ENCODE peak calls at places on chromosomes 7 and 10, in ten cellular contexts. One of them, this sample, is unnamed. For H3K9me3, the result is how much of the 10 kb centered on the place peaks cover.

GRCh38 chr10:73889014-73889413 is 14.7 kb upstream of the CAMK2G start:
- DNase-seq in HCT116: peak
- DNase-seq in testis: peak
- DNase-seq in IMR-90: peak
- DNase-seq in adrenal gland: peak
- DNase-seq in transverse colon: peak
- DNase-seq in gastrocnemius medialis: peak
- DNase-seq in HepG2: no peak
- DNase-seq in suprapubic skin: no peak
- DNase-seq in tibial nerve: peak
- DNase-seq in this sample: peak

GRCh38 chr10:127157506-127158205 is 38.7 kb downstream of the INSYN2A start:
- DNase-seq in HCT116: no peak
- DNase-seq in testis: no peak
- DNase-seq in IMR-90: peak
- DNase-seq in adrenal gland: no peak
- DNase-seq in transverse colon: no peak
- DNase-seq in gastrocnemius medialis: no peak
- DNase-seq in HepG2: no peak
- DNase-seq in suprapubic skin: no peak
- DNase-seq in tibial nerve: no peak
- DNase-seq in this sample: no peak

GRCh38 chr7:52909935-52910334 is 125.5 kb upstream of the POM121L12 start:
- DNase-seq in HCT116: no peak
- DNase-seq in testis: no peak
- DNase-seq in IMR-90: no peak
- DNase-seq in adrenal gland: no peak
- DNase-seq in transverse colon: no peak
- DNase-seq in gastrocnemius medialis: no peak
- DNase-seq in HepG2: no peak
- DNase-seq in suprapubic skin: no peak
- DNase-seq in tibial nerve: no peak
- DNase-seq in this sample: no peak

GRCh38 chr10:131195552-131196159 is 115.9 kb downstream of the TCERG1L start:
- DNase-seq in HCT116: no peak
- DNase-seq in testis: peak
- DNase-seq in IMR-90: no peak
- DNase-seq in adrenal gland: no peak
- DNase-seq in transverse colon: no peak
- DNase-seq in gastrocnemius medialis: no peak
- DNase-seq in HepG2: no peak
- DNase-seq in suprapubic skin: peak
- DNase-seq in tibial nerve: no peak
- DNase-seq in this sample: no peak

GRCh38 chr7:19665399-19666008 is 43.3 kb downstream of the POLR1F start:
- DNase-seq in HCT116: peak
- DNase-seq in testis: no peak
- DNase-seq in IMR-90: peak
- DNase-seq in adrenal gland: no peak
- DNase-seq in transverse colon: no peak
- DNase-seq in gastrocnemius medialis: no peak
- DNase-seq in HepG2: peak
- DNase-seq in suprapubic skin: no peak
- DNase-seq in tibial nerve: no peak
- DNase-seq in this sample: no peak

GRCh38 chr7:130921391-130922180 is 187.6 kb upstream of the KLF14 start:
- DNase-seq in HCT116: no peak
- DNase-seq in testis: peak
- DNase-seq in IMR-90: peak
- DNase-seq in adrenal gland: peak
- DNase-seq in transverse colon: peak
- DNase-seq in gastrocnemius medialis: peak
- DNase-seq in HepG2: no peak
- DNase-seq in suprapubic skin: no peak
- DNase-seq in tibial nerve: peak
- DNase-seq in this sample: peak

GRCh38 chr10:83991986-83992753 is 147.1 kb upstream of the GHITM start:
- DNase-seq in HCT116: peak
- DNase-seq in testis: peak
- DNase-seq in IMR-90: no peak
- DNase-seq in adrenal gland: peak
- DNase-seq in transverse colon: peak
- DNase-seq in gastrocnemius medialis: no peak
- DNase-seq in HepG2: peak
- DNase-seq in suprapubic skin: no peak
- DNase-seq in tibial nerve: no peak
- DNase-seq in this sample: no peak

GRCh38 chr10:98293550-98294269 is 25.7 kb upstream of the LOXL4 start:
- DNase-seq in HCT116: no peak
- DNase-seq in testis: no peak
- DNase-seq in IMR-90: no peak
- DNase-seq in adrenal gland: no peak
- DNase-seq in transverse colon: no peak
- DNase-seq in gastrocnemius medialis: peak
- DNase-seq in HepG2: no peak
- DNase-seq in suprapubic skin: peak
- DNase-seq in tibial nerve: peak
- DNase-seq in this sample: peak

GRCh38 chr7:40733578-40733977 is 598.8 kb downstream of the SUGCT start:
- DNase-seq in HCT116: no peak
- DNase-seq in testis: no peak
- DNase-seq in IMR-90: no peak
- DNase-seq in adrenal gland: no peak
- DNase-seq in transverse colon: peak
- DNase-seq in gastrocnemius medialis: no peak
- DNase-seq in HepG2: peak
- DNase-seq in suprapubic skin: no peak
- DNase-seq in tibial nerve: no peak
- DNase-seq in this sample: no peak

GRCh38 chr10:128150045-128150493 is 23.8 kb upstream of the MKI67 start:
- DNase-seq in HCT116: peak
- DNase-seq in testis: peak
- DNase-seq in IMR-90: peak
- DNase-seq in adrenal gland: peak
- DNase-seq in transverse colon: peak
- DNase-seq in gastrocnemius medialis: no peak
- DNase-seq in HepG2: no peak
- DNase-seq in suprapubic skin: peak
- DNase-seq in tibial nerve: peak
- DNase-seq in this sample: peak

GRCh38 chr10:126387041-126387908 is 1.0 kb downstream of the ADAM12 start:
- DNase-seq in HCT116: no peak
- DNase-seq in testis: peak
- DNase-seq in IMR-90: peak
- DNase-seq in adrenal gland: peak
- DNase-seq in transverse colon: peak
- DNase-seq in gastrocnemius medialis: no peak
- DNase-seq in HepG2: no peak
- DNase-seq in suprapubic skin: no peak
- DNase-seq in tibial nerve: peak
- DNase-seq in this sample: peak

GRCh38 chr10:106043833-106044232 is 1120.7 kb downstream of the SORCS1 start:
- DNase-seq in HCT116: no peak
- DNase-seq in testis: no peak
- DNase-seq in IMR-90: peak
- DNase-seq in adrenal gland: no peak
- DNase-seq in transverse colon: no peak
- DNase-seq in gastrocnemius medialis: no peak
- DNase-seq in HepG2: no peak
- DNase-seq in suprapubic skin: no peak
- DNase-seq in tibial nerve: no peak
- DNase-seq in this sample: no peak

GRCh38 chr10:77392851-77393250 is 244.8 kb downstream of the KCNMA1 start:
- DNase-seq in HCT116: peak
- DNase-seq in testis: no peak
- DNase-seq in IMR-90: peak
- DNase-seq in adrenal gland: no peak
- DNase-seq in transverse colon: no peak
- DNase-seq in gastrocnemius medialis: peak
- DNase-seq in HepG2: no peak
- DNase-seq in suprapubic skin: no peak
- DNase-seq in tibial nerve: no peak
- DNase-seq in this sample: no peak

GRCh38 chr10:124156524-124157225 is 63.3 kb upstream of the CHST15 start:
- DNase-seq in HCT116: no peak
- DNase-seq in testis: no peak
- DNase-seq in IMR-90: no peak
- DNase-seq in adrenal gland: no peak
- DNase-seq in transverse colon: no peak
- DNase-seq in gastrocnemius medialis: peak
- DNase-seq in HepG2: no peak
- DNase-seq in suprapubic skin: no peak
- DNase-seq in tibial nerve: no peak
- DNase-seq in this sample: peak

DNA sequence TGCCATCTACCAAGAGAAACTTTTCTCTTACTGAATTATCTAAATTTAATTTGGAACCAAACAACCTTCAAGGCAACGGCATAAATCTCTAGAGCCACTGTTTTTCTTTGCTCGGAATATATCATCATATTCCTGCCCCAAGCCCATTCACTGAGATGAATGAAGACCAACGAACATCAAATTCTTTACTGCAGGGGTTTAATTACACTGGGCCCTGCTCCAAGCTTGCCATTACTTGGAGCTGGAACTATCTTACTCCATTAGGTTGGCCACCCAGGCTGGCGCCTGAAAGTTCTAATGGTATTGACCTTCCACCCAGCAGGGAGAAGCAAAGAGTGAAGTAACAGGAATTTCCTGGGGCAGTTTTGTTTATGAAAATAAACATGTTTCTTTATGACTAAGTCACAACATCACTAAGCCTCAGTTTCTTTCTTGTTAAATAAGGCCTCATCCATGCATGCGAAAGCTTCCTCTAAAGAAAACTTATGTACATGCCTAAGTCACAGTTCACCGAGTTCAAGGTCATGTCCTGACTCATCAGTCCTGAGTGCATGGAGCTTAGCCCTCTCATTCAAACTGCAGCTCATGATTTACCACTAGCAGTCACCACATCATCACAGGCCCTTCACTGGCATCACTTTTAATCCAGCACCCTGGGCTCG is 42.0 kb upstream of the ANAPC16 start:
- DNase-seq in HCT116: peak
- DNase-seq in testis: no peak
- DNase-seq in IMR-90: peak
- DNase-seq in adrenal gland: peak
- DNase-seq in transverse colon: no peak
- DNase-seq in gastrocnemius medialis: no peak
- DNase-seq in HepG2: peak
- DNase-seq in suprapubic skin: no peak
- DNase-seq in tibial nerve: no peak
- DNase-seq in this sample: no peak
- H3K27ac ChIP-seq in HCT116: peak
- H3K27ac ChIP-seq in testis: no peak
- H3K27ac ChIP-seq in IMR-90: no peak
- H3K27ac ChIP-seq in adrenal gland: no peak
- H3K27ac ChIP-seq in transverse colon: no peak
- H3K27ac ChIP-seq in gastrocnemius medialis: peak
- H3K27ac ChIP-seq in HepG2: no peak
- H3K27ac ChIP-seq in suprapubic skin: no peak
- H3K27ac ChIP-seq in tibial nerve: no peak
- H3K27ac ChIP-seq in this sample: peak

GRCh38 chr10:70232155-70232858 is 922 bp downstream of the PPA1 start:
- DNase-seq in HCT116: no peak
- DNase-seq in testis: peak
- DNase-seq in IMR-90: peak
- DNase-seq in adrenal gland: peak
- DNase-seq in transverse colon: peak
- DNase-seq in gastrocnemius medialis: no peak
- DNase-seq in HepG2: peak
- DNase-seq in suprapubic skin: no peak
- DNase-seq in tibial nerve: peak
- DNase-seq in this sample: no peak
- TF ChIP-seq POLR2A in HCT116: no peak
- TF ChIP-seq POLR2A in testis: no peak
- TF ChIP-seq POLR2A in IMR-90: peak
- TF ChIP-seq POLR2A in adrenal gland: peak
- TF ChIP-seq POLR2A in transverse colon: peak
- TF ChIP-seq POLR2A in gastrocnemius medialis: no peak
- TF ChIP-seq POLR2A in HepG2: peak
- TF ChIP-seq POLR2A in suprapubic skin: no peak
- TF ChIP-seq POLR2A in tibial nerve: peak
- TF ChIP-seq POLR2A in this sample: no peak

GRCh38 chr10:37784678-37785077 is 72.7 kb downstream of the ZNF248 start:
- DNase-seq in HCT116: no peak
- DNase-seq in testis: no peak
- DNase-seq in IMR-90: no peak
- DNase-seq in adrenal gland: no peak
- DNase-seq in transverse colon: no peak
- DNase-seq in gastrocnemius medialis: no peak
- DNase-seq in HepG2: no peak
- DNase-seq in suprapubic skin: no peak
- DNase-seq in tibial nerve: no peak
- DNase-seq in this sample: no peak
- H3K9me3 ChIP-seq in HCT116: under half
- H3K9me3 ChIP-seq in testis: under half
- H3K9me3 ChIP-seq in IMR-90: under half
- H3K9me3 ChIP-seq in adrenal gland: under half
- H3K9me3 ChIP-seq in transverse colon: under half
- H3K9me3 ChIP-seq in gastrocnemius medialis: under half
- H3K9me3 ChIP-seq in HepG2: under half
- H3K9me3 ChIP-seq in suprapubic skin: under half
- H3K9me3 ChIP-seq in tibial nerve: under half
- H3K9me3 ChIP-seq in this sample: under half

GRCh38 chr7:151062111-151062398 is 2.7 kb downstream of the SLC4A2 start:
- DNase-seq in HCT116: no peak
- DNase-seq in testis: no peak
- DNase-seq in IMR-90: no peak
- DNase-seq in adrenal gland: no peak
- DNase-seq in transverse colon: no peak
- DNase-seq in gastrocnemius medialis: no peak
- DNase-seq in HepG2: no peak
- DNase-seq in suprapubic skin: no peak
- DNase-seq in tibial nerve: no peak
- DNase-seq in this sample: no peak

GRCh38 chr7:151063212-151063561 is 3.8 kb downstream of the SLC4A2 start:
- DNase-seq in HCT116: no peak
- DNase-seq in testis: peak
- DNase-seq in IMR-90: peak
- DNase-seq in adrenal gland: peak
- DNase-seq in transverse colon: no peak
- DNase-seq in gastrocnemius medialis: peak
- DNase-seq in HepG2: peak
- DNase-seq in suprapubic skin: no peak
- DNase-seq in tibial nerve: peak
- DNase-seq in this sample: no peak

GRCh38 chr7:151064454-151064853 is 5.1 kb downstream of the SLC4A2 start:
- DNase-seq in HCT116: no peak
- DNase-seq in testis: no peak
- DNase-seq in IMR-90: no peak
- DNase-seq in adrenal gland: no peak
- DNase-seq in transverse colon: no peak
- DNase-seq in gastrocnemius medialis: no peak
- DNase-seq in HepG2: no peak
- DNase-seq in suprapubic skin: no peak
- DNase-seq in tibial nerve: no peak
- DNase-seq in this sample: no peak

GRCh38 chr7:151061241-151062110 is 2.1 kb downstream of the SLC4A2 start:
- DNase-seq in HCT116: no peak
- DNase-seq in testis: no peak
- DNase-seq in IMR-90: no peak
- DNase-seq in adrenal gland: no peak
- DNase-seq in transverse colon: no peak
- DNase-seq in gastrocnemius medialis: no peak
- DNase-seq in HepG2: no peak
- DNase-seq in suprapubic skin: no peak
- DNase-seq in tibial nerve: no peak
- DNase-seq in this sample: no peak

GRCh38 chr7:151062399-151063211 is 3.2 kb downstream of the SLC4A2 start:
- DNase-seq in HCT116: peak
- DNase-seq in testis: peak
- DNase-seq in IMR-90: peak
- DNase-seq in adrenal gland: peak
- DNase-seq in transverse colon: peak
- DNase-seq in gastrocnemius medialis: no peak
- DNase-seq in HepG2: peak
- DNase-seq in suprapubic skin: no peak
- DNase-seq in tibial nerve: no peak
- DNase-seq in this sample: peak
- H3K27ac ChIP-seq in HCT116: peak
- H3K27ac ChIP-seq in testis: peak
- H3K27ac ChIP-seq in IMR-90: peak
- H3K27ac ChIP-seq in adrenal gland: peak
- H3K27ac ChIP-seq in transverse colon: peak
- H3K27ac ChIP-seq in gastrocnemius medialis: peak
- H3K27ac ChIP-seq in HepG2: peak
- H3K27ac ChIP-seq in suprapubic skin: peak
- H3K27ac ChIP-seq in tibial nerve: peak
- H3K27ac ChIP-seq in this sample: peak

This sample was measured in heart left ventricle.